ENCODE peak calls at places on chromosomes 16 and 17, in ten cellular contexts. K, Y, T, D, R, H, X, O, U and B are unnamed samples.
A peak's percentile ranks its signal among the peaks of the same experiment; 100 is the strongest.

GRCh38 chr17:68646626-68647526 is 45.7 kb upstream of the FAM20A start:
- DNase-seq in Y (no peak), O (no peak), H (no peak), K (no peak), D (no peak), T (no peak), X (no peak), U (no peak), R (peak; percentile 21), B (no peak)

GRCh38 chr16:85459529-85460251 is 153.4 kb upstream of the GSE1 start:
- DNase-seq in U (no peak), K (no peak), H (no peak), O (no peak), X (no peak), R (no peak), Y (no peak), D (no peak), T (peak; percentile 54), B (no peak)

GRCh38 chr16:86485746-86486145 is 24.6 kb upstream of the FOXF1 start:
- DNase-seq in O (no peak), H (no peak), K (no peak), X (no peak), U (no peak), T (no peak), Y (no peak), R (no peak), D (no peak), B (no peak)

GRCh38 chr16:53085539-53086450 is 31.0 kb downstream of the CHD9 start:
- DNase-seq in X (no peak), U (no peak), D (no peak), O (no peak), R (peak; percentile 61), Y (no peak), H (peak; percentile 92), T (peak; percentile 72), K (no peak), B (no peak)

GRCh38 chr16:66388350-66389139 is 22.1 kb downstream of the CDH5 start:
- DNase-seq in T (no peak), R (no peak), H (no peak), U (peak; percentile 18), X (no peak), K (no peak), O (no peak), D (no peak), Y (no peak), B (no peak)

GRCh38 chr17:70276931-70277330 is 107.6 kb downstream of the KCNJ2 start:
- DNase-seq in H (no peak), U (no peak), D (no peak), X (no peak), K (no peak), Y (no peak), R (peak; percentile 35), T (no peak), O (no peak), B (no peak)

GRCh38 chr16:5928476-5929055 is 831.0 kb upstream of the EEF2KMT start:
- DNase-seq in Y (no peak), K (peak; percentile 21), O (no peak), U (no peak), R (no peak), H (no peak), T (no peak), D (no peak), X (no peak), B (no peak)

GRCh38 chr17:43524945-43525575 is 21.1 kb downstream of the ETV4 start:
- DNase-seq in D (no peak), R (peak; percentile 29), U (no peak), O (no peak), Y (no peak), X (no peak), K (no peak), T (no peak), H (no peak), B (no peak)

GRCh38 chr17:22273308-22273707 is 581.0 kb downstream of the KCNJ18 start:
- DNase-seq in Y (no peak), U (peak; percentile 22), O (no peak), D (no peak), R (no peak), H (no peak), K (no peak), T (no peak), X (no peak), B (no peak)

GRCh38 chr17:22270381-22270780 is 578.1 kb downstream of the KCNJ18 start:
- DNase-seq in U (peak; percentile 38), D (no peak), K (no peak), X (no peak), Y (no peak), T (no peak), R (no peak), O (no peak), H (no peak), B (no peak)

GRCh38 chr17:22268912-22269220 is 576.5 kb downstream of the KCNJ18 start:
- DNase-seq in T (no peak), Y (no peak), H (no peak), O (no peak), K (no peak), R (no peak), X (no peak), U (no peak), D (no peak), B (no peak)

GRCh38 chr17:22268214-22268911 is 576.0 kb downstream of the KCNJ18 start:
- DNase-seq in R (no peak), K (no peak), D (no peak), Y (no peak), U (peak; percentile 25), T (no peak), O (no peak), X (no peak), H (no peak), B (no peak)

GRCh38 chr17:22272363-22273146 is 580.2 kb downstream of the KCNJ18 start:
- DNase-seq in D (no peak), X (no peak), O (no peak), H (no peak), Y (no peak), K (no peak), U (no peak), R (no peak), T (no peak), B (no peak)
- H3K9me3 ChIP-seq in D (no peaks in the 10 kb centered on the region), X (no peaks in the 10 kb centered on the region), O (no peaks in the 10 kb centered on the region), H (peaks cover 20% of the 10 kb centered on the region), Y (peaks cover 2% of the 10 kb centered on the region), K (no peaks in the 10 kb centered on the region), U (no peaks in the 10 kb centered on the region), R (no peaks in the 10 kb centered on the region), T (no peaks in the 10 kb centered on the region), B (no peaks in the 10 kb centered on the region)

GRCh38 chr17:4576729-4577322 is 7.5 kb upstream of the SMTNL2 start:
- DNase-seq in Y (no peak), U (peak; percentile 56), R (no peak), K (peak; percentile 65), O (no peak), X (no peak), H (no peak), T (peak; percentile 85), D (no peak), B (no peak)

GRCh38 chr17:4572131-4572530 is 11.8 kb upstream of the GGT6 start:
- DNase-seq in O (no peak), H (no peak), T (no peak), D (no peak), Y (no peak), U (no peak), K (no peak), X (no peak), R (no peak), B (no peak)

GRCh38 chr17:4573115-4573514 is 11.2 kb upstream of the SMTNL2 start:
- DNase-seq in K (no peak), Y (no peak), R (no peak), O (no peak), H (no peak), U (no peak), T (no peak), X (no peak), D (no peak), B (no peak)

GRCh38 chr17:4573682-4574081 is 10.6 kb upstream of the SMTNL2 start:
- DNase-seq in Y (no peak), H (no peak), X (peak; percentile 67), K (no peak), D (peak; percentile 30), R (peak; percentile 38), T (no peak), O (no peak), U (peak; percentile 67), B (peak; percentile 44)

DNA sequence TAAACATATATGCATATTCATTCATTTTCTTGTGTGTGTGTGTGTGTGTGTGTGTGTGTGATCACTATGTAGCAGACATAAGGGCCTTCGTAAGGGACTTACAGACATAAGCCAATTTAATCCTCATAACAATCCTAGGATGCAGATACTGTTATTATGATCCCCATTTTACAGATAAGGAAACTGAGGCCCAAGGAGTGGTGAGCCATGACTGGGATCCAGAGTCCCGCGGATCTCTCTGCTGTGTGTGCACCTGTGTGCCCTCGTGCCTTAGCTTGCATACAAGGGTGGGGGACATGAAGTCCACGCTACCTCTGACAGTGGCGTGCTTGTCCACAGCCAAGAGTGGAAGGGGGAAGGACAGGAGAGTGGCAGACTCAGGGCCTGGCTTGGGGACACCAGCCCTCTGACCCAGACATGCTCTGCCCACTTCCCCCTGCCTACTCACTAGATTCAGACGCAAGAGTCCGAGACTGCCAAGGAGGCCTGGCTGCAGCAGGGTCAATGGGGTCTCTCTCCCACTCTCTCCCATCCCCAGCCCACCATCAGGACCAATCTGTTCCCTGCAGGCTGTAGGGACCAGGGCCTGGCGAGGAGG is 9.8 kb upstream of the SMTNL2 start:
- DNase-seq in Y (no peak), O (no peak), R (no peak), H (no peak), U (peak; percentile 42), X (no peak), K (no peak), T (no peak), D (no peak), B (no peak)
- H3K9me3 ChIP-seq in Y (no peaks in the 10 kb centered on the region), O (no peaks in the 10 kb centered on the region), R (no peaks in the 10 kb centered on the region), H (no peaks in the 10 kb centered on the region), U (no peaks in the 10 kb centered on the region), X (no peaks in the 10 kb centered on the region), K (no peaks in the 10 kb centered on the region), T (no peaks in the 10 kb centered on the region), D (no peaks in the 10 kb centered on the region), B (no peaks in the 10 kb centered on the region)

DNA sequence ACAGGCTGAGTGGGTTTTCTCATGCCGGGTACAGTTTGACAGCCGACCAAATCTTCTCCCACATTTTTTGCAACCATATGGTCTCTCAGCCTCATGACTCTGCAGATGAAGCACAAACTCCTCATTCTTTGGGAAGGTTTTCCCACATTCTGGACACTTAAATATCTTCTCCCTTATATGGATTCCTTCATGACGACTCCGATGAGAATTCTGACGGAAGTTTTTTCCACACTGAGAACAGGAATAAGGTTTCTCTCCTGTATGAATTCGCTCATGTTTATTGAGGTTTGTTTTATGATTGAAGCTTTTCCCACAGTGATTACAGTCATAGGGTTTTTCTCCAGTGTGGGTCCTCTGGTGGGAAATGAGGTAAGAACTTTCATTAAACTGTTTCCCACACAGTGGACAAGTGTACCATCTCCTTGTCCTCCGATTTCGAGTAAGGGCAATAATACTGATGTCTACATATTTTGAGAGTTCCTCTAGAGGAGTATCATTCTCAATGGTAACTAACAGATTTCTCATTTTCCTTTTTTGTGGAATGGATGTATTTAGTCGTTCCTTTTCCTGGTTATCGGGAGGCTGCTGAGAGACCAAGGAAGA is 10.9 kb downstream of the ZNF200 start:
- DNase-seq in O (no peak), X (no peak), U (no peak), T (no peak), D (no peak), K (no peak), H (no peak), R (peak; percentile 13), Y (no peak), B (no peak)
- H3K9me3 ChIP-seq in O (peaks cover 15% of the 10 kb centered on the region), X (peaks cover 97% of the 10 kb centered on the region), U (peaks cover 33% of the 10 kb centered on the region), T (peaks cover 60% of the 10 kb centered on the region), D (peaks cover 40% of the 10 kb centered on the region), K (peaks cover 77% of the 10 kb centered on the region), H (peaks cover 73% of the 10 kb centered on the region), R (peaks cover 19% of the 10 kb centered on the region), Y (peaks cover 62% of the 10 kb centered on the region), B (peaks cover 27% of the 10 kb centered on the region)

GRCh38 chr16:3311496-3311895 is 6.2 kb downstream of the ZNF75A start:
- DNase-seq in O (no peak), T (no peak), H (no peak), D (no peak), K (no peak), Y (no peak), U (no peak), X (no peak), R (no peak), B (no peak)

GRCh38 chr16:3321802-3322201 is 16.5 kb downstream of the ZNF75A start:
- DNase-seq in O (no peak), X (no peak), D (no peak), Y (no peak), H (no peak), U (no peak), R (no peak), T (no peak), K (no peak), B (no peak)

DNA sequence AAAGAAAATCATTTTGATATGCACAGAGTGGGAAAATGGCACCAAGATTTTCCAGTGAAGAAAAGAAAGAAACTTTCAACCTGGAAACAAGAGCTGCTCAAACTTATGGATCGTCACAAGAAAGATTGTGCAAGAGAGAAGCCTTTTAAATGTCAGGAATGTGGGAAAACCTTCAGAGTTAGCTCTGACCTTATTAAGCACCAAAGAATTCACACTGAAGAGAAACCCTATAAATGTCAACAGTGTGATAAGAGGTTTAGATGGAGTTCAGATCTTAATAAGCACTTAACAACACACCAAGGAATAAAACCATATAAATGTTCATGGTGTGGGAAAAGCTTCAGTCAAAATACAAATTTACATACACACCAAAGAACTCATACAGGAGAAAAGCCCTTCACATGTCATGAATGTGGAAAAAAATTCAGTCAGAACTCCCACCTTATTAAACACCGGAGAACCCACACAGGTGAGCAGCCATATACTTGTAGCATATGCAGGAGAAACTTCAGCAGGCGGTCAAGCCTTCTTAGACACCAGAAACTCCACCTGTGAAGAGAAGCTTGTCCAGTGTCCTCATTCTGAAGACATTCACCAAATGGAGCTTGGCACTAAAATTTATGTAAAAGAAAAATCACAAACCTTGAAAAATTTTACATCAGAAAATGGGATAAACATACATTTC is 12.2 kb downstream of the ZNF75A start:
- DNase-seq in K (no peak), T (no peak), O (no peak), X (no peak), U (no peak), D (no peak), Y (no peak), H (no peak), R (peak; percentile 10), B (no peak)
- H3K9me3 ChIP-seq in K (peaks cover 78% of the 10 kb centered on the region), T (peaks cover 71% of the 10 kb centered on the region), O (peaks cover 27% of the 10 kb centered on the region), X (peaks cover 98% of the 10 kb centered on the region), U (peaks cover 39% of the 10 kb centered on the region), D (peaks cover 64% of the 10 kb centered on the region), Y (peaks cover 89% of the 10 kb centered on the region), H (peaks cover 82% of the 10 kb centered on the region), R (peaks cover 26% of the 10 kb centered on the region), B (peaks cover 54% of the 10 kb centered on the region)